ENCODE peak calls at places on chromosome 13, in four cellular contexts. G is fibroblast of the aortic adventitia, U is aorta, B is AG09309. J is an unnamed sample.

GRCh38 chr13:35356572-35356971 is 119.9 kb downstream of the MAB21L1 start:
- DNase-seq in G (no peak), B (no peak), U (no peak), J (no peak)

GRCh38 chr13:35909837-35910236 is 221.3 kb downstream of the DCLK1 start:
- DNase-seq in G (no peak), B (no peak), U (no peak), J (no peak)

GRCh38 chr13:30874561-30874960 is 31.5 kb upstream of the MEDAG start:
- DNase-seq in B (no peak), U (no peak), G (no peak), J (peak; percentile 87)

GRCh38 chr13:36612242-36612641 is 61.6 kb upstream of the SERTM1 start:
- DNase-seq in B (no peak), G (no peak), U (no peak), J (no peak)

GRCh38 chr13:85816413-85816812 is 17.2 kb upstream of the SLITRK6 start:
- DNase-seq in G (no peak), B (no peak), U (no peak), J (no peak)

GRCh38 chr13:104389722-104390121 is 1323.5 kb upstream of the SLC10A2 start:
- DNase-seq in B (no peak), U (no peak), G (peak; percentile 2), J (no peak)

GRCh38 chr13:76944457-76944856 is 3.9 kb upstream of the ACOD1 start:
- DNase-seq in U (no peak), G (peak; percentile 70), B (no peak), J (no peak)

GRCh38 chr13:100363351-100363750 is 225.2 kb downstream of the GGACT start:
- DNase-seq in G (peak; percentile 56), U (no peak), B (peak; percentile 13), J (no peak)

GRCh38 chr13:48319458-48320395 is 16.2 kb downstream of the RB1 start:
- DNase-seq in B (no peak), G (no peak), U (no peak), J (no peak)

GRCh38 chr13:44816701-44817684 is 172.3 kb downstream of the NUFIP1 start:
- DNase-seq in B (no peak), U (no peak), G (no peak), J (no peak)

GRCh38 chr13:36718146-36718545 is 44.3 kb downstream of the SERTM1 start:
- DNase-seq in U (no peak), B (no peak), G (peak; percentile 73), J (no peak)

GRCh38 chr13:52827839-52828238 is 20.6 kb downstream of the PCDH8 start:
- DNase-seq in B (no peak), U (no peak), G (no peak), J (no peak)

GRCh38 chr13:112185466-112185865 is 118.5 kb downstream of the SOX1 start:
- DNase-seq in B (no peak), U (peak; percentile 14), G (no peak), J (peak; percentile 63)

GRCh38 chr13:113043931-113044330 is 61.7 kb upstream of the F7 start:
- DNase-seq in U (no peak), G (no peak), B (no peak), J (no peak)

GRCh38 chr13:102930566-102930965 is 84.7 kb downstream of the ERCC5 start:
- DNase-seq in U (no peak), G (no peak), B (no peak), J (no peak)

GRCh38 chr13:77516342-77516789 is 19.1 kb upstream of the SCEL start:
- DNase-seq in B (no peak), G (peak; percentile 51), U (no peak), J (no peak)

GRCh38 chr13:76609643-76610042 is 276.6 kb downstream of the KCTD12 start:
- DNase-seq in U (no peak), G (no peak), B (no peak), J (no peak)

GRCh38 chr13:73074101-73074500 is 15.3 kb downstream of the KLF5 start:
- DNase-seq in U (no peak), G (no peak), B (no peak), J (no peak)

GRCh38 chr13:73075546-73075945 is 16.7 kb downstream of the KLF5 start:
- DNase-seq in U (no peak), G (no peak), B (no peak), J (no peak)

GRCh38 chr13:73072501-73072900 is 13.7 kb downstream of the KLF5 start:
- DNase-seq in U (no peak), G (no peak), B (no peak), J (no peak)

GRCh38 chr13:73070451-73070850 is 11.6 kb downstream of the KLF5 start:
- DNase-seq in B (no peak), U (no peak), G (no peak), J (no peak)

GRCh38 chr13:73073050-73073449 is 14.2 kb downstream of the KLF5 start:
- DNase-seq in U (no peak), G (no peak), B (no peak), J (no peak)
- H3K4me3 ChIP-seq in U (no peak overlapping the region), G (no peak overlapping the region), B (no peak overlapping the region), J (no peak overlapping the region)

GRCh38 chr13:33610471-33611015 is 207.4 kb upstream of the RFC3 start:
- DNase-seq in B (no peak), U (peak; percentile 89), G (peak; percentile 5), J (no peak)
- H3K4me3 ChIP-seq in B (no peak overlapping the region), U (peak overlapping the region; percentile 2), G (peak overlapping the region; percentile 28), J (no peak overlapping the region)

GRCh38 chr13:110559429-110559943 is 2.0 kb downstream of the RAB20 start:
- DNase-seq in B (no peak), G (peak; percentile 52), U (peak; percentile 82), J (no peak)
- H3K4me3 ChIP-seq in B (no peak overlapping the region), G (peak overlapping the region; percentile 82), U (peak overlapping the region; percentile 9), J (no peak overlapping the region)

GRCh38 chr13:28012383-28012782 is 23.9 kb upstream of the URAD start:
- DNase-seq in B (no peak), U (no peak), G (no peak), J (no peak)

GRCh38 chr13:28012896-28013295 is 24.4 kb upstream of the URAD start:
- DNase-seq in B (no peak), U (no peak), G (no peak), J (no peak)

DNA sequence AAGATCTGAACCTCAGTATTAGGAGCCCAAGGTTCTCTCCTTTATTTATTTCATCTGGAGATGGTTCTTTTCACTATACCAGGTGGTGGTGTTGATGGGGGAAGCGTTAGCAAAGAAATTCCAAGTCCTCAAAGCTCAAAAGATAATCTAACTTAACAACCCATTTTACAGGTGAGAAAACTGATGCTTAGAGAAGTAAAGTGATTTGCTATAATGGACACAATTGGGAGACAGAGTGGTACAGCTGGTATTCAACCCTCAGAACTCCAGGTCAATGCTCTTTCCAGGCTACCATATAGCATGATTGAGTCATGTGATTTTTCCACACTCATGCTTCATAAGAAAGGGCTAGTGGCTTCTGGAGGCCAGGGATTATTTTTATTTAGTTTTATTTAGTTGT is 25.0 kb upstream of the URAD start:
- DNase-seq in B (no peak), U (no peak), G (no peak), J (no peak)
- H3K4me3 ChIP-seq in B (no peak overlapping the region), U (no peak overlapping the region), G (no peak overlapping the region), J (no peak overlapping the region)

DNA sequence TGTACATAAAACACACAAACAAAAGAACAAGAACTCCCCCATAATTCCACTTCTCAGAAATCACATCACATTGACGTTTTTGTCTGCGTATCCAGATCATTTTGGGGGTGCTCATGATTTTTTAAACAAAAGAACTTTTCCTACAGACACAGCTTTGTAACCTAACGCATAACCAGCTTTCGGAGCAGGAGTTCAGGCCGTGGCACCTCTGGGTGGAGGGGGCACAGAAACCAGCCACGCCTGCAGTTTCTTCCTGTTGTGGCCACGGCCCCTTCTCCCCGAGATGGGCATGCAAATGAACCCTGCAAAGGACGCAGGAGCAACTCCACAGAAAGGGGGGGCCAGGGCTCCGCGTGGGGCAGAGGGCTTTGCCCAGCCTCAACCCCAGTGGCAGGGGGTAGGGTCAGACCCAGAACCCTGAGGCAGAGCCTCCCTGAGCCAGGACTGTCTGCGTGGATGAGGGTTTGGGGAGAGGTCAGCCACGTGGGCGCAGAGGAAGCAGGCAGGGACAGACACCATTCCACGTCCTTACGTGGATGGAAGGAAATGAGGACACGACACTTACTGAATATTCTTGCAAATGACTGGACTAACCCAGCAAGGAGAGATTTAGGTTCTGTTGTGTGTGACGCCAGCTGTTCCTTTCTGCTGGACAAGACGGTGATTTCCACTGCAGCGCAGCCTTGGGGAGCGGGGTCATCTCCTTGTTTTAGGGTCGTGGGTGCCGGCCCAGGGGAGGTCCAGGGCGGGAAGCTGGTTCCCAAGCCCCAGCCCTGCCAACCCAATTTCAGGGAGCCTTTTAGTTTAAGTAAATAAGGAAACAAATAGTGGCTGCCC is 64.3 kb downstream of the RASA3 start:
- DNase-seq in B (no peak), G (no peak), U (peak; percentile 68), J (no peak)
- H3K4me3 ChIP-seq in B (no peak overlapping the region), G (no peak overlapping the region), U (no peak overlapping the region), J (no peak overlapping the region)

GRCh38 chr13:94703271-94703670 is 9.1 kb downstream of the SOX21 start:
- DNase-seq in G (no peak), B (no peak), U (no peak), J (no peak)

GRCh38 chr13:94702181-94703041 is 9.9 kb downstream of the SOX21 start:
- DNase-seq in U (no peak), B (no peak), G (no peak), J (no peak)

GRCh38 chr13:94705081-94705751 is 7.1 kb downstream of the SOX21 start:
- DNase-seq in U (no peak), G (no peak), B (no peak), J (no peak)

GRCh38 chr13:94704347-94705080 is 7.8 kb downstream of the SOX21 start:
- DNase-seq in B (no peak), U (no peak), G (no peak), J (no peak)

DNA sequence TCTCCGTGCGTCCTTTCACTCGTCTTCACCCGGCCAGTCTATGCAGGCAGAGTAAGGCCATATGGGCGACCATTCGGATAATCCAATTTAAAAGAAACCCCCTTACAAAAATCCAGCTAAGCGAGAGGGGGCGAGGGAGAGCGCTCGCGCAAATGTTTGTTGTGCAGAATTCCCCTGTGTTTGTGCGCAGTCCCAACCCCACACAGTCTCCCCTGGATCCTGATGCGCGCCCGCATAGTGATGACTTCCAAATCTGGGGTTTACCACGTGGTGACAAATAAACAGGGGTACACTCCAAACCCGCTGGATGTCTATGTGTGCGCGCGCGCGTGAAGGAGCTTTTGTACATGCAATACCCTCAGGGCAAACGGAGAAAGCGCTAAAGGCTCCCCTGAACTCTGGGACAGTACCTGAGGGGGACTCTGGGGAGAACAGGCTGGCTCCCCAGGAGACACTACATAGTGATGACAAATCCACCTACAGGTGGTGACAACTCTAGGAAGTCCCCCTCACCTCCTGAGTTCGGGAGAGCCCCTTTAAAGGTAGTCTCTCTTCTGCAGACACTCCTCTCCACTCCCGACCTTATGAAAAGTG is 8.5 kb downstream of the SOX21 start:
- DNase-seq in U (no peak), G (no peak), B (no peak), J (no peak)
- H3K4me3 ChIP-seq in U (no peak overlapping the region), G (no peak overlapping the region), B (no peak overlapping the region), J (no peak overlapping the region)

DNA sequence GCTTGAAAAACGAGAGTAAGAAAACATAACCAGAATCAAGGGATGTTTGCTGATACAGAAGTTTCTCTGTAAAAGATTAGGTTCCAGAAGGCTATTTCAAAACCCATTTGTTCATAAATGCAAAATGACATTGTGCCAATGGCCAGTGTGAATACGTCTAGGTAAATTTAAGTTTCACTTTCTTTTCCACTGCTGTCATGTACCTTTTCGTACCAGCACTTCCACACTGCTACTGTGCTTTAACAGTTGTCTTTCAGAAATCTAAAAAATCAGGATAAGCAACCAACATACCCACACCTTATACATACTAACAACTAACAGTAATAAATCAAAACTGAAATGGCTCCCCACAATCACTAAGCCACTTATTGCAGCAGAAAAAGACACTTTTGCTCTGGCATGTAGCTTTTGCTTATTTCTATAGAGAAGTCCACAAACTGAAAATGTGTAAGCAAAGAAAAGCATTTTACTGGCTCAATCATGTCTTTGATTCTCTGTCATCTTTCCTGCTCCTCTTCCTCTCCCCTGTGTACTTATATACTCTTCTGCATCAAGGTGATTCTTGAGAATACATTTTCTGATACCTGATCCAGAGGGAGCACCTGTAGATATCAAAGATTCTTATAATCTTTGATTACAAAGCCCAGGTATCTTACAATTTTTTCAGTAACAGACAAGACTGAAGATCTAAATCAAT is 34.3 kb downstream of the ELF1 start:
- DNase-seq in B (no peak), U (no peak), G (peak; percentile 54), J (no peak)
- H3K4me3 ChIP-seq in B (no peak overlapping the region), U (no peak overlapping the region), G (peak overlapping the region; percentile 43), J (no peak overlapping the region)

J was measured in lower leg skin.